ENCODE peak calls at places on chromosomes 4 and X, in six cellular contexts. H is Panc1; M is effector memory CD4-positive, alpha-beta T cell; R is IMR-90; Q is CD4-positive, CD25-positive, alpha-beta regulatory T cell; S is right cardiac atrium. K is an unnamed sample. For H3K4me1, the result is how much of the 10 kb centered on the place peaks cover.

GRCh38 chrX:150361070-150361776 is 1.9 kb upstream of the MAMLD1 start:
- DNase-seq in S (peak), H (no peak), Q (no peak), M (no peak), R (peak), K (no peak)

GRCh38 chr4:40439519-40439918 is 104.4 kb downstream of the CHRNA9 start:
- DNase-seq in R (no peak), M (no peak), Q (no peak), H (no peak), S (no peak), K (no peak)

GRCh38 chrX:45557390-45557789 is 356.7 kb upstream of the DIPK2B start:
- DNase-seq in Q (no peak), H (no peak), S (no peak), R (peak), M (no peak), K (no peak)

GRCh38 chrX:317424-318067 is 1.1 kb downstream of the GTPBP6 start:
- DNase-seq in H (peak), M (no peak), S (no peak), Q (no peak), R (no peak), K (no peak)

GRCh38 chr4:5222047-5222446 is 170.8 kb downstream of the STK32B start:
- DNase-seq in M (no peak), R (no peak), H (no peak), Q (no peak), S (no peak), K (no peak)

GRCh38 chr4:146465628-146466027 is 56.1 kb downstream of the SLC10A7 start:
- DNase-seq in H (no peak), M (no peak), R (no peak), S (no peak), Q (no peak), K (no peak)

GRCh38 chr4:1693131-1693896 is 9.2 kb upstream of the FAM53A start:
- DNase-seq in S (peak), H (peak), R (peak), M (peak), Q (peak), K (peak)

GRCh38 chrX:118348186-118348810 is 2.4 kb downstream of the WDR44 start:
- DNase-seq in M (no peak), S (no peak), H (no peak), R (no peak), Q (no peak), K (no peak)

GRCh38 chrX:19964017-19964710 is 26.7 kb downstream of the BCLAF3 start:
- DNase-seq in R (no peak), M (no peak), Q (no peak), H (no peak), S (no peak), K (no peak)

GRCh38 chr4:150178161-150178560 is 99.9 kb downstream of the DCLK2 start:
- DNase-seq in Q (no peak), S (no peak), M (no peak), H (no peak), R (peak), K (no peak)

GRCh38 chr4:137032242-137032641 is 500.1 kb downstream of the PCDH18 start:
- DNase-seq in R (no peak), Q (no peak), H (no peak), M (no peak), S (no peak), K (no peak)

GRCh38 chrX:69170319-69170718 is 5.1 kb upstream of the PJA1 start:
- DNase-seq in M (no peak), R (no peak), S (no peak), H (no peak), Q (no peak), K (no peak)

GRCh38 chr4:135434936-135435335 is 1233.3 kb upstream of the PABPC4L start:
- DNase-seq in Q (no peak), H (no peak), R (no peak), S (no peak), M (no peak), K (no peak)

GRCh38 chr4:6969826-6970800 is 60.5 kb downstream of the TBC1D14 start:
- DNase-seq in Q (no peak), H (no peak), R (no peak), M (no peak), S (no peak), K (no peak)
- H3K4me1 ChIP-seq in Q (under half), H (under half), R (under half), M (under half), S (under half), K (under half)

DNA sequence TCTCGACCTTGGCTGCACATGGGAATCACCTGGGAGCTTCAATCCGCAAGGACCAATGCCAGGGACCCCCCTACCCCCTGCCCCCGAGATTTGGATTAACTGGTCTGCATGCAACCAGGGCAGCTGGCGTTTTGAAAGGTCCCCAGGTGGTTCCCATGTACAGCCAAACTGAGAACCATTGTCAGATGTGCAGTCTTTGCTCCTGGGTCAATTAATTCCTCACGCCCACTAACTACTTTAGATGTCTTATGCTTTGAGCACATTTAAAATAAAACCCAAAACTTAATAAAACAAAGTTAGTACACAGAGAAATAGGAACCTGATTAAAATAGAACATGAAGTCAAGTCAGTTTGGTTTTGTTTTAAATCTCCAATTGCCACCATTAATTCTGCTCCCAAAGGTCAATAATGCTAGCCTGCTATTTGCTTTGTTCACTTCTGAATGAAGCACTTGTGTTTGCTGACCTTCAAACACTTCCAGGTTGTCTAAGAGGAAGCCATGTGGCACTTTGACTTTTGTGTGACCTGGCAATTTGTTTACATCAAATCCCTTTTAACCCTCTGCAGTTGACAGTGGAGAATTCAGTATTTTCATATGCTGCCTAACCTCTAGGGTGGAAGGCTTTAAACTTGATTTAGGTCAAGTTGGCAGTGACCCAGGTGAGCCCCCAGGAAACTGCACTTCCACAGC is 27.2 kb upstream of the TMSB4X start:
- DNase-seq in R (no peak), S (no peak), Q (no peak), H (no peak), M (no peak), K (no peak)
- H3K4me1 ChIP-seq in R (under half), S (under half), Q (half or more), H (under half), M (under half), K (half or more)

GRCh38 chr4:37982736-37983135 is 22.5 kb downstream of the PTTG2 start:
- DNase-seq in R (no peak), H (no peak), M (no peak), S (no peak), Q (no peak), K (no peak)
- H3K4me1 ChIP-seq in R (under half), H (under half), M (under half), S (under half), Q (under half), K (under half)

GRCh38 chr4:130141651-130142050 is 1045.7 kb downstream of the C4orf33 start:
- DNase-seq in S (no peak), Q (no peak), M (no peak), R (no peak), H (no peak), K (no peak)

DNA sequence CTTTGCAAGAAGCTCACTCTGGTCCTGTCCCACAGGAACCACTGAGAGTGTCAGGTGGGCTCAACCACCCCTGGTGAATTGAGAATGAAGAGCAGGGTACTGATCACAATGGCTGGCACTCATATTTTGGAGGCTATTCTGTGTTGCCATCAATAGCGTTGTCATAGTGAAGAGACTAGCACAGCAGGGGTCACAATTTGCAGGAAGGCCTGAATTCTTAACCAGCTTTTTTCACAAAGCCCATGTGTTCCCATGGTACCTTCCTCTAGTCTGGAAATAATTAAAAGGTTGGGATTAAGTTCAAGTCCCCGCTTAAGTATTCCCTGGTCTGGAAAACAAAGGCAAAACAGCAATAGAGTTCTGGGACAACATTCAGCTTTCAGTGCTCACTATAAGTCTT is 1051.7 kb downstream of the C4orf33 start:
- DNase-seq in M (no peak), R (no peak), S (no peak), Q (no peak), H (no peak), K (no peak)
- H3K4me1 ChIP-seq in M (under half), R (under half), S (under half), Q (under half), H (under half), K (under half)

GRCh38 chr4:38965866-38966265 is 66.3 kb downstream of the TMEM156 start:
- DNase-seq in Q (no peak), R (no peak), M (no peak), H (no peak), S (no peak), K (no peak)
- H3K4me1 ChIP-seq in Q (under half), R (under half), M (under half), H (under half), S (under half), K (under half)

GRCh38 chrX:22206781-22207180 is 65.9 kb upstream of the CBLL2 start:
- DNase-seq in Q (no peak), H (no peak), S (no peak), M (no peak), R (no peak), K (no peak)

GRCh38 chrX:22203186-22203585 is 69.5 kb upstream of the CBLL2 start:
- DNase-seq in R (no peak), H (no peak), Q (no peak), M (no peak), S (no peak), K (no peak)

GRCh38 chrX:22202251-22202650 is 70.5 kb upstream of the CBLL2 start:
- DNase-seq in H (no peak), M (no peak), Q (no peak), R (no peak), S (no peak), K (no peak)
- H3K4me1 ChIP-seq in H (under half), M (under half), Q (under half), R (under half), S (under half), K (under half)

DNA sequence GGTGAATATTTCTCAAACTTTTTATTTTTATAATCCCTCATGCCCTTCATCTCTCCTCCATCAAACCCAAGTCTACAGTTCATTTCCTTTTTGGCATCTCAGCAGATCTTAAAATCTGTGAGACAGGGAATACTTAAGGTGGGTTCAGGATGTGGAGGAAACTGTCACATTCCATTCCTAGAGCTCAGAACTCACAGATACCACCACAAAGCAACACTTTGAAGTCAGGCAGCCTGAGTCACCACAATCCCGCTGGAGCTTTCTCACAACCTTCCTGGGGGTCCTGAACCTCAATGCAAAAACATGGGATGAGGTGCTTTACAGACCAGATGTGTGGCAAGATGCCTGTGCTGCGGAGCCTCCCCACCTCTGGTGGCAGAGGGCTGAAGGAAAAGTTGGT is 63.2 kb downstream of the HHIP start:
- DNase-seq in R (peak), M (no peak), H (no peak), Q (no peak), S (no peak), K (no peak)
- H3K4me1 ChIP-seq in R (under half), M (under half), H (under half), Q (under half), S (under half), K (under half)

GRCh38 chrX:18220786-18221185 is at the start of gene BEND2:
- DNase-seq in M (no peak), Q (no peak), H (no peak), R (no peak), S (no peak), K (no peak)
- H3K4me1 ChIP-seq in M (under half), Q (under half), H (under half), R (under half), S (under half), K (under half)

DNA sequence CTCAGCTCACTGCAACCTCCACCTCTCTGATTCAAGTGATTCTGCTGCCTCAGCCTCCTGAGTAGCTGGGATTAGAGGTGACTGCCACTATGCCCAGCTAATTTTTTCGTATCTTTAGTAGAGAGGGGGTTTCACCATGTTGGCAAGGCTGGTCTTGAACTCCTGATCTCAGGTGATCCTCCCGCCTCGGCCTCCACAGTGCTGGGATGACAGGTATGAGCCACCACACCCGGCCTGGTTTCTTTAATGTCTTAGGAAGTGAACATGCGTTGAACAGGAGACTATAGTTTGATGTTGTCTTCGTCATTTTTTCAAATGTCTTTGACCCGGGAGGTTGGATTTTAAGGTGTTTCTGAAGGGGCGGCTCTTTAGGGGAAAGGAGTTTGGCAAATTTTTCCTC is 91.0 kb downstream of the DHRSX start:
- DNase-seq in R (no peak), S (no peak), M (no peak), H (no peak), Q (no peak), K (no peak)
- H3K4me1 ChIP-seq in R (under half), S (under half), M (under half), H (under half), Q (under half), K (under half)

GRCh38 chr4:81635128-81635527 is 163.4 kb upstream of the RASGEF1B start:
- DNase-seq in Q (no peak), M (no peak), S (no peak), H (no peak), R (no peak), K (no peak)
- H3K4me1 ChIP-seq in Q (under half), M (under half), S (under half), H (under half), R (under half), K (under half)